ENCODE peak calls at places on chromosomes 7 and 10, in six cellular contexts. H, Z, Q, B, N and G are unnamed samples.

GRCh38 chr7:55690-56248 is 136.6 kb upstream of the FAM20C start:
- DNase-seq in Z (no peak), Q (no peak), N (no peak), H (no peak), B (no peak), G (no peak)

GRCh38 chr10:30500963-30501504 is 67.0 kb downstream of the MAP3K8 start:
- DNase-seq in Q (no peak), N (no peak), B (no peak), H (no peak), Z (no peak), G (no peak)

GRCh38 chr10:6399241-6399701 is 180.8 kb downstream of the PRKCQ start:
- DNase-seq in Z (no peak), N (no peak), H (no peak), B (no peak), Q (no peak), G (peak)

GRCh38 chr7:44307905-44308740 is 17.3 kb downstream of the CAMK2B start:
- DNase-seq in Q (no peak), H (no peak), Z (no peak), B (peak), N (no peak), G (no peak)

GRCh38 chr10:80408198-80409085 is at the start of gene PRXL2A:
- DNase-seq in Q (peak), N (peak), H (no peak), B (peak), Z (peak), G (peak)

GRCh38 chr10:90738885-90739284 is 119.0 kb downstream of the HTR7 start:
- DNase-seq in H (no peak), N (no peak), Z (no peak), Q (no peak), B (no peak), G (no peak)

GRCh38 chr7:129184979-129185670 is 3.3 kb upstream of the SMO start:
- DNase-seq in Q (no peak), H (no peak), Z (no peak), N (no peak), B (peak), G (no peak)

GRCh38 chr7:27515933-27516332 is 146.8 kb downstream of the HIBADH start:
- DNase-seq in Z (no peak), N (no peak), H (no peak), B (no peak), Q (no peak), G (no peak)

GRCh38 chr7:100598425-100598824 is 3.7 kb upstream of the PCOLCE start:
- DNase-seq in H (no peak), Q (no peak), N (no peak), Z (no peak), B (no peak), G (no peak)

GRCh38 chr7:135194494-135195095 is 16.7 kb downstream of the WDR91 start:
- DNase-seq in B (no peak), Z (no peak), H (no peak), N (no peak), Q (no peak), G (no peak)

GRCh38 chr7:17415955-17416354 is 117.5 kb downstream of the AHR start:
- DNase-seq in Q (no peak), N (no peak), Z (no peak), H (no peak), B (no peak), G (no peak)

GRCh38 chr10:23037561-23037960 is 57.8 kb upstream of the MSRB2 start:
- DNase-seq in Z (no peak), B (no peak), Q (no peak), H (no peak), N (no peak), G (no peak)

GRCh38 chr10:48305905-48306264 is 592 bp upstream of the MAPK8 start:
- DNase-seq in H (no peak), Q (no peak), B (no peak), Z (no peak), N (no peak), G (no peak)

GRCh38 chr10:103127241-103127640 is 65.8 kb downstream of the NT5C2 start:
- DNase-seq in H (no peak), B (no peak), N (no peak), Q (no peak), Z (no peak), G (no peak)

GRCh38 chr7:118590107-118590506 is 365.6 kb downstream of the ANKRD7 start:
- DNase-seq in Z (no peak), H (peak), N (no peak), Q (peak), B (no peak), G (peak)

GRCh38 chr7:138527746-138528223 is 67.7 kb downstream of the TRIM24 start:
- DNase-seq in N (no peak), Q (no peak), H (peak), B (no peak), Z (no peak), G (peak)

GRCh38 chr10:44860811-44861751 is 50.1 kb upstream of the TMEM72 start:
- DNase-seq in H (no peak), Q (no peak), Z (peak), N (no peak), B (no peak), G (no peak)

GRCh38 chr7:128869138-128869943 is 6.7 kb downstream of the ATP6V1F start:
- DNase-seq in Q (peak), N (peak), B (no peak), Z (peak), H (no peak), G (peak)

GRCh38 chr7:103010220-103010607 is 64.4 kb downstream of the FBXL13 start:
- DNase-seq in N (no peak), H (no peak), B (no peak), Z (no peak), Q (no peak), G (no peak)

GRCh38 chr10:128843972-128844371 is 623.1 kb upstream of the MGMT start:
- DNase-seq in B (no peak), H (peak), Z (no peak), Q (no peak), N (no peak), G (no peak)

GRCh38 chr10:14032406-14032998 is 298.2 kb downstream of the FRMD4A start:
- DNase-seq in N (peak), Z (no peak), H (peak), Q (peak), B (no peak), G (peak)

GRCh38 chr10:24541239-24541753 is 182.4 kb downstream of the ARHGAP21 start:
- DNase-seq in Q (no peak), Z (no peak), N (peak), H (no peak), B (peak), G (peak)

GRCh38 chr10:3867454-3868273 is 82.7 kb upstream of the KLF6 start:
- DNase-seq in N (no peak), H (no peak), Z (no peak), Q (no peak), B (no peak), G (no peak)

GRCh38 chr10:44564801-44565200 is 179.9 kb upstream of the CXCL12 start:
- DNase-seq in N (no peak), Z (no peak), H (no peak), B (no peak), Q (no peak), G (no peak)

GRCh38 chr7:107995184-107996071 is 7.5 kb downstream of the LAMB1 start:
- DNase-seq in Z (peak), N (no peak), H (no peak), B (peak), Q (peak), G (peak)

GRCh38 chr7:43105521-43106120 is 6.8 kb upstream of the HECW1 start:
- DNase-seq in B (no peak), Q (no peak), H (no peak), Z (no peak), N (no peak), G (no peak)
- TF ChIP-seq CTCF in B (no peak), Q (no peak), H (no peak), Z (no peak), N (no peak), G (no peak)

DNA sequence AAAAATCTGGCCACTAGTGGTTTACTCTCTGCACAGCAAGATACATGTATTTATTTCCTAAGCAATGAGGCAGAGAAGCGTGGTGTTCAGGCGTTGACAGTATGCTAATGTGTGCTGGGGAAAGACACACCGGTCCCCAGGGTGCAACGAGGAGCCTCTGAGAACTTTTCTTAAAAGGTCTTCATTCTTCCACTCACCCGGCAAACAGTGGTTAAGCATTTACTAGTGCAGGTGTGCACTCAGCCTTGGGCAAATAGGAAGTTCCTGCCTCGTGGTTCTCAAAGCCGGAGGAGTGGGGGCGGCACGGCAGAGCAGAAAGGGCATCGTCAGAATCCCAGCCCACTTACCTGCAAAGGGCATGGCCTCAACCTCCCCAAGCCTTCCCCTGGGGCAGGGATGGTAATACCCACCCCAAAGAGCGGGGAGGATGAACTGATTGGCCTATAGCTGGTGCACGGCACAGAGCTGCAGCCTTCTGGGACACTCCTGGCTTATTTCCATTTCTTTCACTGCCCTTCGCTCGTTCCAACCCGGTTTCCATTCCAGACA is 184.3 kb upstream of the CTBP2 start:
- DNase-seq in H (no peak), N (no peak), Q (no peak), B (no peak), Z (no peak), G (peak)
- TF ChIP-seq CTCF in H (no peak), N (no peak), Q (no peak), B (no peak), Z (no peak), G (no peak)

GRCh38 chr10:69647819-69648218 is 17.8 kb downstream of the FAM241B start:
- DNase-seq in Q (no peak), N (no peak), Z (peak), B (no peak), H (no peak), G (no peak)

GRCh38 chr10:69651362-69651761 is 21.3 kb downstream of the FAM241B start:
- DNase-seq in Z (no peak), Q (no peak), B (no peak), H (no peak), N (no peak), G (no peak)

GRCh38 chr10:69648461-69648860 is 18.4 kb downstream of the FAM241B start:
- DNase-seq in H (no peak), N (no peak), Q (no peak), Z (peak), B (no peak), G (no peak)

GRCh38 chr10:69650589-69651261 is 20.7 kb downstream of the FAM241B start:
- DNase-seq in N (no peak), Z (no peak), H (no peak), B (no peak), Q (no peak), G (no peak)

DNA sequence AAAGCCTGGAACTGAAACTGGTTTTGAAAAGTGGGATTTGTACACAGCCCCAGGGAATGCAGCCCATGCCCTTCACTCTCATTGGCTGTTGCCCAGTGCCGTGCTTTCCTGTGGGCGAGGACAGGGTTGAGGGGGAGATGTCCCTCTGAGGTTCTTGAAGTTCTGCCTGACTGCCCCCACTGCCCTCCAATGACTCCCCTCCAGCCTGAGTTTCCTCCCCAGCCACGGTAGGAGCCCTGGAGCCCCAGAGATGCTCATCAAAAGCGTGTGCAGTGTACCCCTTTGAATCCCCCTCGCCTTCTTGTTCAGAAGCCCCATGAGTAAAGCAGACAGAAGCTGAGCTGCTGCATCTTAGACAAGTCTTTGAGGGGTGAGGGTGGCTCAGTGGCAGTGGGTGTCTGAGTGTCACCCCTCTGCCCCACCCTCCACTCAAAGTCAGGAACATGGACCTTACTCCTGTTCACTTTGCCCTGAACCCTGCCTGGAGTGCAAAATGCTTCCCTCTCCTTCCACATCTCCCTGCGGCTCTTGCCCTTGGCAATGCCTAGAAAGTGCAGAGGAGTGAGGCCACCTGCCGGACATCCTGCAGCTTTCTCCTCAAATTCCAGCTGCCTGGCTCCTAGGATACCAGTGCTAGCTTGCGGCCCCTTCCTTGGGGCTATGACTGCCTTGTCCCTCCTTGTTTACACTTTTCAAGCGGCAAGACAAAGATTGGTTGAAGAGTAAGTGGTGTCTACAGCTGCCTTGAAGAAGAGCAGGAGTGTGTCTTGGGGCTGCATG is 19.9 kb downstream of the FAM241B start:
- DNase-seq in H (no peak), B (no peak), N (no peak), Z (no peak), Q (peak), G (no peak)
- TF ChIP-seq CTCF in H (no peak), B (no peak), N (peak), Z (no peak), Q (no peak), G (no peak)

GRCh38 chr7:151078233-151079040 is 2.2 kb downstream of the FASTK start:
- DNase-seq in H (no peak), Q (peak), N (no peak), B (no peak), Z (peak), G (no peak)

GRCh38 chr7:151075978-151076426 is 4.6 kb downstream of the FASTK start:
- DNase-seq in N (no peak), Z (no peak), B (no peak), H (no peak), Q (no peak), G (no peak)

GRCh38 chr7:151075662-151075971 is 5.0 kb downstream of the FASTK start:
- DNase-seq in Z (no peak), B (no peak), N (no peak), H (no peak), Q (no peak), G (no peak)

GRCh38 chr7:151077705-151078232 is 2.8 kb downstream of the FASTK start:
- DNase-seq in H (no peak), Q (no peak), N (no peak), Z (no peak), B (no peak), G (no peak)

GRCh38 chr7:151076863-151077704 is 3.5 kb downstream of the FASTK start:
- DNase-seq in N (no peak), B (no peak), Q (peak), Z (no peak), H (no peak), G (peak)
- TF ChIP-seq CTCF in N (peak), B (peak), Q (peak), Z (no peak), H (no peak), G (no peak)

GRCh38 chr10:125607689-125608290 is 75.2 kb downstream of the TEX36 start:
- DNase-seq in Z (no peak), H (no peak), B (no peak), N (no peak), Q (no peak), G (no peak)
- TF ChIP-seq CTCF in Z (no peak), H (no peak), B (no peak), N (no peak), Q (no peak), G (no peak)

DNA sequence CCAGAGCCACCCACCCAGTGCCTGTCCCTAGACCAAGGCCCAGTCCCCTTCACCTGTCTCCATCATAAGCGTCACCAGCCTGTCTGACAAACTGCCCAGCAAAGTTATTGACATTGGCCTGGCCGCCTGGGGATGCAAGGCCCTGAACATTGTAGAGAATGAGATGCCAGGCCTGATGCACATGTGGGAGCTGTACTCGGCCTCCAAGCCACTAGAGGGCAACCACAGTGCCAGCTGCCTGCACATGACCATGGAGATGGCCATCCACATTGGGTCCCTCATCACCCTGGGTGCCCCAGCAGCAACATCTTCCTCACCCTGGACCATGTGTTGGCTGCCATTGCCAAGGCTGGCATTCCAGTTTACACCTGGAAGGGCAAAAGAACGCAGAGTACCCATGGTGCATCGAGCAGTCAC is 63.7 kb upstream of the ANTXRL start:
- DNase-seq in B (no peak), Q (no peak), Z (no peak), H (no peak), N (no peak), G (peak)
- TF ChIP-seq CTCF in B (peak), Q (no peak), Z (no peak), H (no peak), N (peak), G (peak)

DNA sequence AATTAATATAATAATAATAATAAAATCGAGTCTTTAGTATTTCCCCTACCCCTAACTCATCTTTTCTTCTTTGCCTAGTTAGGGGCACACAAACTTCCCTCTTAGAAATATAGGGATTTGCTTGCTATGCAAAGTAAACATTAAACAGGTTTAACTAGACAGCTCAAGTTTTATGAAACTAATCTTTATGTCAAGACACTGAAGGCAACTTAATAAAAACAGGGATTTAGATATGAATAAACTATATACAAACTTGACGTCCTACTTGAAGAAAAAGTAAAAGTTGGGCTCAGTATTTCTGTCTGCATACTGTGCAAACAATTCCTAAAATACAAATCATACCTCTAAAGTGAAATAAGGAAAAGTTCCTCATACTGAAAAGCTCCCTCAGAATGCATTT is 52.1 kb upstream of the CAV2 start:
- DNase-seq in H (no peak), Q (no peak), B (no peak), N (no peak), Z (no peak), G (no peak)
- TF ChIP-seq CTCF in H (no peak), Q (no peak), B (no peak), N (no peak), Z (no peak), G (no peak)